ENCODE peak calls at places on chromosome 17, in seven cellular contexts. F, E, G, A, C, M and Z are unnamed samples.

GRCh38 chr17:77363821-77364361 is 223.1 kb downstream of the SEC14L1 start:
- DNase-seq in C (peak), M (no peak), F (no peak), E (peak), G (peak), A (no peak), Z (no peak)

GRCh38 chr17:29131814-29132682 is 48.1 kb downstream of the MYO18A start:
- DNase-seq in E (no peak), G (no peak), C (peak), F (no peak), M (no peak), A (no peak), Z (no peak)

GRCh38 chr17:66123163-66123562 is 68.8 kb downstream of the CEP112 start:
- DNase-seq in C (no peak), A (peak), F (no peak), M (no peak), E (no peak), G (no peak), Z (no peak)

GRCh38 chr17:5069724-5070123 is 8.5 kb upstream of the ZFP3 start:
- DNase-seq in C (no peak), E (peak), M (no peak), F (no peak), A (no peak), G (no peak), Z (no peak)

GRCh38 chr17:18959071-18959844 is 7.3 kb downstream of the SLC5A10 start:
- DNase-seq in G (no peak), E (no peak), A (no peak), M (no peak), F (no peak), C (peak), Z (no peak)

GRCh38 chr17:13346081-13346533 is 255.6 kb downstream of the HS3ST3A1 start:
- DNase-seq in G (peak), C (no peak), E (no peak), F (no peak), M (no peak), A (no peak), Z (no peak)

GRCh38 chr17:38742431-38743308 is 5.5 kb downstream of the PCGF2 start:
- DNase-seq in E (peak), M (no peak), F (no peak), G (no peak), A (no peak), C (peak), Z (no peak)

GRCh38 chr17:55620945-55621344 is 101.7 kb downstream of the TMEM100 start:
- DNase-seq in A (no peak), E (no peak), G (no peak), C (no peak), F (no peak), M (no peak), Z (no peak)

GRCh38 chr17:49879505-49879904 is 31.6 kb upstream of the TAC4 start:
- DNase-seq in F (no peak), E (no peak), A (no peak), C (no peak), G (peak), M (no peak), Z (no peak)

GRCh38 chr17:76329664-76330063 is 21.6 kb upstream of the QRICH2 start:
- DNase-seq in C (no peak), A (no peak), G (no peak), M (no peak), F (no peak), E (no peak), Z (no peak)

GRCh38 chr17:50691550-50692447 is 15.9 kb downstream of the ANKRD40 start:
- DNase-seq in M (no peak), A (no peak), E (peak), G (no peak), C (no peak), F (no peak), Z (peak)

GRCh38 chr17:64155751-64156544 is 26.0 kb upstream of the ERN1 start:
- DNase-seq in G (no peak), A (no peak), M (no peak), F (no peak), C (no peak), E (peak), Z (peak)

GRCh38 chr17:48153711-48154642 is 46.4 kb downstream of the SNX11 start:
- DNase-seq in G (peak), M (no peak), C (peak), F (no peak), E (peak), A (peak), Z (peak)

GRCh38 chr17:77693776-77694175 is 264.7 kb upstream of the TNRC6C start:
- DNase-seq in M (no peak), G (no peak), E (no peak), C (no peak), F (no peak), A (no peak), Z (no peak)

GRCh38 chr17:61574542-61575351 is 16.3 kb downstream of the NACA2 start:
- DNase-seq in A (peak), M (no peak), E (peak), F (no peak), C (peak), G (peak), Z (no peak)

GRCh38 chr17:57603978-57604377 is 141.1 kb downstream of the CCDC182 start:
- DNase-seq in C (no peak), E (no peak), A (no peak), G (no peak), F (peak), M (no peak), Z (no peak)

GRCh38 chr17:72725432-72726068 is 366.9 kb downstream of the SLC39A11 start:
- DNase-seq in M (peak), G (peak), F (no peak), A (peak), E (peak), C (peak), Z (peak)

GRCh38 chr17:42598905-42599304 is 10.3 kb downstream of the RETREG3 start:
- DNase-seq in C (no peak), E (no peak), G (no peak), A (no peak), M (no peak), F (no peak), Z (no peak)

GRCh38 chr17:41891135-41892065 is 26.2 kb upstream of the KLHL11 start:
- DNase-seq in G (no peak), F (no peak), C (no peak), M (no peak), A (no peak), E (peak), Z (no peak)

GRCh38 chr17:64202683-64203430 is 60.2 kb downstream of the TEX2 start:
- DNase-seq in E (peak), A (no peak), C (peak), M (no peak), F (no peak), G (no peak), Z (no peak)

GRCh38 chr17:62660629-62661118 is 33.2 kb downstream of the MRC2 start:
- DNase-seq in E (no peak), A (no peak), M (no peak), G (no peak), F (no peak), C (no peak), Z (no peak)

GRCh38 chr17:62663304-62663703 is 35.8 kb downstream of the MRC2 start:
- DNase-seq in A (no peak), F (no peak), M (no peak), E (no peak), G (no peak), C (no peak), Z (no peak)

GRCh38 chr17:62662855-62663254 is 35.4 kb downstream of the MRC2 start:
- DNase-seq in C (no peak), F (no peak), E (no peak), G (no peak), A (no peak), M (no peak), Z (no peak)

GRCh38 chr17:62664336-62665120 is 37.1 kb downstream of the MRC2 start:
- DNase-seq in C (no peak), G (no peak), F (no peak), M (no peak), E (no peak), A (no peak), Z (no peak)

GRCh38 chr17:62661337-62661736 is 33.9 kb downstream of the MRC2 start:
- DNase-seq in E (no peak), G (no peak), M (no peak), F (no peak), A (no peak), C (no peak), Z (no peak)
- TF ChIP-seq JUND in E (no peak), G (no peak), M (no peak), F (no peak), A (no peak), C (no peak), Z (no peak)

GRCh38 chr17:3385869-3386816 is at the start of gene OR3A2:
- DNase-seq in M (no peak), C (no peak), G (no peak), F (no peak), A (no peak), E (no peak), Z (no peak)
- TF ChIP-seq JUND in M (no peak), C (no peak), G (no peak), F (no peak), A (no peak), E (no peak), Z (no peak)

GRCh38 chr17:16995930-16996329 is 24.0 kb upstream of the TNFRSF13B start:
- DNase-seq in A (no peak), E (no peak), M (no peak), G (no peak), C (no peak), F (no peak), Z (no peak)

GRCh38 chr17:16999931-17000625 is 28.2 kb upstream of the TNFRSF13B start:
- DNase-seq in G (no peak), M (no peak), F (no peak), E (no peak), C (no peak), A (no peak), Z (no peak)

GRCh38 chr17:17001076-17001777 is 29.3 kb upstream of the TNFRSF13B start:
- DNase-seq in M (no peak), G (no peak), A (no peak), C (no peak), F (no peak), E (no peak), Z (no peak)

GRCh38 chr17:16994626-16995025 is 22.7 kb upstream of the TNFRSF13B start:
- DNase-seq in E (no peak), M (no peak), C (no peak), G (no peak), A (no peak), F (no peak), Z (no peak)

GRCh38 chr17:16997514-16998429 is 25.9 kb upstream of the TNFRSF13B start:
- DNase-seq in A (no peak), G (no peak), E (no peak), M (no peak), F (no peak), C (peak), Z (peak)
- TF ChIP-seq JUND in A (no peak), G (no peak), E (no peak), M (no peak), F (no peak), C (no peak), Z (no peak)

GRCh38 chr17:82215972-82216300 is 3.3 kb upstream of the CCDC57 start:
- DNase-seq in E (no peak), M (no peak), G (no peak), F (no peak), C (peak), A (no peak), Z (no peak)

GRCh38 chr17:82212331-82213250 is at the start of gene CCDC57:
- DNase-seq in C (peak), F (no peak), M (peak), E (peak), G (peak), A (no peak), Z (peak)

GRCh38 chr17:82214012-82214628 is 1.5 kb upstream of the CCDC57 start:
- DNase-seq in F (no peak), E (no peak), A (no peak), G (no peak), M (no peak), C (peak), Z (no peak)

GRCh38 chr17:82215095-82215971 is 2.7 kb upstream of the CCDC57 start:
- DNase-seq in E (peak), C (peak), A (no peak), M (no peak), F (no peak), G (peak), Z (peak)

GRCh38 chr17:82213251-82214011 is 789 bp upstream of the CCDC57 start:
- DNase-seq in G (peak), M (peak), E (peak), F (no peak), C (peak), A (no peak), Z (peak)
- TF ChIP-seq JUND in G (no peak), M (no peak), E (no peak), F (no peak), C (no peak), A (no peak), Z (no peak)

GRCh38 chr17:80264793-80265075 is 4.1 kb downstream of the RNF213 start:
- DNase-seq in A (no peak), F (no peak), C (no peak), M (no peak), G (no peak), E (no peak), Z (no peak)

GRCh38 chr17:80262291-80262690 is 1.6 kb downstream of the RNF213 start:
- DNase-seq in C (no peak), E (no peak), A (no peak), M (no peak), F (no peak), G (peak), Z (peak)

GRCh38 chr17:80262775-80263244 is 2.2 kb downstream of the RNF213 start:
- DNase-seq in F (no peak), G (peak), A (no peak), E (no peak), M (no peak), C (no peak), Z (no peak)

GRCh38 chr17:80264048-80264792 is 3.6 kb downstream of the RNF213 start:
- DNase-seq in C (no peak), F (no peak), M (no peak), A (no peak), G (no peak), E (no peak), Z (no peak)

GRCh38 chr17:80263253-80264047 is 2.8 kb downstream of the RNF213 start:
- DNase-seq in A (no peak), F (peak), M (peak), C (peak), E (peak), G (peak), Z (no peak)
- TF ChIP-seq JUND in A (no peak), F (no peak), M (no peak), C (no peak), E (no peak), G (no peak), Z (no peak)

GRCh38 chr17:74742153-74742515 is 5.1 kb downstream of the RAB37 start:
- DNase-seq in M (no peak), G (no peak), A (no peak), F (peak), E (no peak), C (no peak), Z (peak)
- TF ChIP-seq JUND in M (no peak), G (no peak), A (no peak), F (no peak), E (no peak), C (no peak), Z (no peak)

GRCh38 chr17:27293359-27293897 is 486 bp upstream of the WSB1 start:
- DNase-seq in E (no peak), M (no peak), F (no peak), G (peak), A (no peak), C (no peak), Z (no peak)

GRCh38 chr17:27293898-27294688 is at the start of gene WSB1:
- DNase-seq in M (peak), F (peak), C (peak), G (peak), E (peak), A (peak), Z (peak)

GRCh38 chr17:27296427-27296979 is 2.6 kb downstream of the WSB1 start:
- DNase-seq in M (no peak), E (no peak), F (no peak), C (no peak), G (no peak), A (no peak), Z (no peak)

GRCh38 chr17:27295945-27296344 is 2.0 kb downstream of the WSB1 start:
- DNase-seq in M (no peak), C (no peak), G (no peak), A (no peak), F (no peak), E (no peak), Z (no peak)

GRCh38 chr17:27294689-27295630 is 1.0 kb downstream of the WSB1 start:
- DNase-seq in C (peak), A (peak), F (peak), M (no peak), E (peak), G (peak), Z (peak)
- TF ChIP-seq JUND in C (no peak), A (no peak), F (no peak), M (no peak), E (no peak), G (no peak), Z (no peak)